ENCODE peak calls at places on chromosomes 7 and 10, in eight cellular contexts. I is NCI-H1092; O is A673; K is HFFc6; B is left cardiac atrium; E is hippocampal formation; W is activated CD8-positive, alpha-beta T cell treated with anti-CD3 and anti-CD28 coated beads, Interleukin-2, amount 10 ng/mL, durations not matched to agents 7 days and 5 days; F is effector CD4-positive, alpha-beta T cell. G is an unnamed sample.

GRCh38 chr7:23043441-23043840 is 29.5 kb upstream of the HYCC1 start:
- DNase-seq in O (no peak), F (no peak), E (no peak), B (no peak), W (no peak), K (no peak), I (no peak), G (no peak)

GRCh38 chr7:47218378-47219176 is 363.3 kb downstream of the TNS3 start:
- DNase-seq in W (no peak), K (peak; percentile 4), I (no peak), O (no peak), B (no peak), F (no peak), E (no peak), G (no peak)

GRCh38 chr10:30786131-30786530 is 156.6 kb upstream of the LYZL2 start:
- DNase-seq in F (no peak), E (no peak), K (peak; percentile 68), B (no peak), O (no peak), W (no peak), I (no peak), G (no peak)

GRCh38 chr7:87113077-87113476 is 39.2 kb upstream of the DMTF1 start:
- DNase-seq in B (no peak), K (no peak), F (no peak), W (no peak), I (no peak), E (no peak), O (no peak), G (no peak)

GRCh38 chr7:28102778-28103177 is 77.8 kb downstream of the JAZF1 start:
- DNase-seq in B (peak; percentile 42), K (peak; percentile 53), I (no peak), F (no peak), E (no peak), W (no peak), O (no peak), G (no peak)

GRCh38 chr10:112958275-112958995 is 8.4 kb downstream of the TCF7L2 start:
- DNase-seq in F (no peak), B (no peak), O (peak; percentile 94), I (no peak), E (no peak), K (peak; percentile 94), W (no peak), G (no peak)

GRCh38 chr7:10618934-10619333 is 354.7 kb upstream of the PHF14 start:
- DNase-seq in F (no peak), B (no peak), K (no peak), E (no peak), O (no peak), I (no peak), W (no peak), G (no peak)

GRCh38 chr7:139505563-139505962 is 17.9 kb upstream of the CLEC2L start:
- DNase-seq in K (peak; percentile 4), F (no peak), O (no peak), I (no peak), W (peak; percentile 30), E (no peak), B (no peak), G (no peak)

GRCh38 chr7:133489906-133490305 is 237.0 kb downstream of the EXOC4 start:
- DNase-seq in F (no peak), I (no peak), K (no peak), W (no peak), E (no peak), B (no peak), O (no peak), G (no peak)

GRCh38 chr10:91415816-91416215 is 5.7 kb downstream of the HECTD2 start:
- DNase-seq in B (no peak), K (no peak), O (no peak), W (no peak), E (no peak), I (no peak), F (no peak), G (no peak)

GRCh38 chr10:71970869-71971268 is 6.7 kb downstream of the CHST3 start:
- DNase-seq in E (no peak), K (no peak), O (no peak), F (no peak), I (no peak), B (no peak), W (no peak), G (no peak)

GRCh38 chr10:116637830-116638229 is 17.1 kb downstream of the PNLIPRP2 start:
- DNase-seq in E (no peak), F (no peak), B (no peak), K (no peak), I (no peak), W (no peak), O (no peak), G (no peak)

GRCh38 chr10:128144547-128144946 is 18.3 kb upstream of the MKI67 start:
- DNase-seq in E (no peak), K (no peak), I (no peak), B (no peak), W (no peak), O (no peak), F (no peak), G (no peak)

GRCh38 chr10:89332092-89332633 is 4.4 kb downstream of the IFIT3 start:
- DNase-seq in E (peak; percentile 59), B (no peak), I (no peak), W (peak; percentile 52), O (peak; percentile 34), K (peak; percentile 33), F (no peak), G (no peak)

GRCh38 chr7:124085168-124085567 is 52.3 kb upstream of the TMEM229A start:
- DNase-seq in O (peak; percentile 92), F (no peak), W (no peak), K (no peak), B (no peak), I (no peak), E (peak; percentile 91), G (peak; percentile 25)

GRCh38 chr7:79933144-79933543 is 201.5 kb upstream of the GNAI1 start:
- DNase-seq in B (no peak), F (no peak), I (no peak), W (no peak), O (no peak), E (no peak), K (peak; percentile 63), G (no peak)

GRCh38 chr7:5296015-5296621 is 13.4 kb downstream of the SLC29A4 start:
- DNase-seq in B (no peak), F (peak; percentile 13), E (no peak), K (no peak), I (no peak), W (peak; percentile 32), O (no peak), G (no peak)

GRCh38 chr10:116521424-116522305 is 24.1 kb upstream of the PNLIP start:
- DNase-seq in B (no peak), K (peak; percentile 29), W (peak; percentile 40), F (peak; percentile 3), O (peak; percentile 48), E (peak; percentile 18), I (no peak), G (no peak)

GRCh38 chr10:12444981-12445700 is 95.8 kb downstream of the CAMK1D start:
- DNase-seq in O (no peak), F (no peak), E (no peak), I (no peak), B (no peak), W (no peak), K (no peak), G (no peak)

GRCh38 chr7:110442386-110442837 is 648.5 kb upstream of the LRRN3 start:
- DNase-seq in W (peak; percentile 37), I (no peak), O (peak; percentile 56), B (peak; percentile 19), K (peak; percentile 56), F (no peak), E (no peak), G (peak; percentile 25)

GRCh38 chr7:100794741-100795140 is 32.6 kb downstream of the EPHB4 start:
- DNase-seq in K (no peak), O (no peak), F (no peak), E (no peak), I (no peak), B (no peak), W (no peak), G (no peak)

GRCh38 chr10:63544418-63544817 is 23.2 kb downstream of the REEP3 start:
- DNase-seq in O (no peak), W (no peak), F (no peak), K (no peak), I (no peak), E (no peak), B (no peak), G (no peak)

GRCh38 chr7:130254555-130254954 is 12.1 kb upstream of the CPA2 start:
- DNase-seq in B (no peak), E (no peak), F (no peak), K (no peak), O (no peak), I (no peak), W (no peak), G (no peak)

GRCh38 chr10:84158549-84158948 is 15.1 kb upstream of the GPR15LG start:
- DNase-seq in F (no peak), O (no peak), B (no peak), K (no peak), I (no peak), E (no peak), W (no peak), G (no peak)

GRCh38 chr7:17039372-17039771 is 157.6 kb upstream of the AGR3 start:
- DNase-seq in W (no peak), K (no peak), E (no peak), I (no peak), B (no peak), F (no peak), O (peak; percentile 58), G (no peak)

GRCh38 chr7:114358911-114359310 is 55.7 kb upstream of the FOXP2 start:
- DNase-seq in I (no peak), E (no peak), F (no peak), W (no peak), K (no peak), O (no peak), B (no peak), G (no peak)

GRCh38 chr7:153524070-153524601 is 528.1 kb upstream of the DPP6 start:
- DNase-seq in K (no peak), O (no peak), B (peak; percentile 32), E (peak; percentile 50), I (no peak), F (no peak), W (no peak), G (no peak)

GRCh38 chr7:131327049-131327625 is 539 bp upstream of the MKLN1 start:
- DNase-seq in B (no peak), K (peak; percentile 84), F (peak; percentile 10), W (peak; percentile 36), E (peak; percentile 59), O (peak; percentile 57), I (no peak), G (no peak)

GRCh38 chr10:84289521-84290200 is 38.7 kb upstream of the CCSER2 start:
- DNase-seq in B (no peak), F (no peak), W (no peak), K (no peak), E (no peak), O (no peak), I (no peak), G (no peak)

GRCh38 chr7:158368449-158368848 is 219.2 kb downstream of the PTPRN2 start:
- DNase-seq in F (no peak), B (no peak), O (no peak), W (no peak), K (no peak), E (no peak), I (no peak), G (no peak)

GRCh38 chr10:33616921-33617320 is 282.5 kb upstream of the NRP1 start:
- DNase-seq in W (no peak), I (no peak), E (no peak), K (no peak), B (no peak), O (no peak), F (no peak), G (no peak)

GRCh38 chr10:11378835-11379234 is 232.6 kb downstream of the USP6NL start:
- DNase-seq in F (no peak), W (no peak), B (no peak), E (no peak), K (no peak), O (no peak), I (no peak), G (no peak)

GRCh38 chr7:490461-491291 is 29.0 kb downstream of the PDGFA start:
- DNase-seq in B (no peak), F (no peak), I (no peak), W (no peak), O (no peak), K (no peak), E (no peak), G (no peak)